ENCODE peak calls at places on chromosomes 12 and 14, in nine cellular contexts. P is HEK293T; W is AG20443; Y is A172; X is effector memory CD8-positive, alpha-beta T cell; L is adipocyte; V is T-helper 2 cell; N is neuronal stem cell; J is H1. R is an unnamed sample.

GRCh38 chr12:132525833-132526455 is 36.0 kb downstream of the FBRSL1 start:
- DNase-seq in N (no peak), P (no peak), J (no peak), L (no peak), W (no peak), V (no peak), X (no peak), Y (no peak), R (no peak)

GRCh38 chr12:127143020-127143419 is 1124.0 kb upstream of the TMEM132C start:
- DNase-seq in W (no peak), L (no peak), J (peak; percentile 62), Y (no peak), V (no peak), P (no peak), X (no peak), N (peak; percentile 26), R (no peak)

GRCh38 chr14:29734732-29735131 is 192.9 kb downstream of the PRKD1 start:
- DNase-seq in V (no peak), W (no peak), N (no peak), J (no peak), P (no peak), Y (no peak), L (no peak), X (no peak), R (no peak)

GRCh38 chr14:103109789-103110415 is 13.4 kb upstream of the TNFAIP2 start:
- DNase-seq in N (no peak), J (peak; percentile 66), X (no peak), L (no peak), V (no peak), P (no peak), W (peak; percentile 84), Y (peak; percentile 90), R (peak; percentile 60)

GRCh38 chr12:81141220-81141619 is 63.3 kb downstream of the ACSS3 start:
- DNase-seq in P (no peak), W (no peak), Y (no peak), J (no peak), L (peak; percentile 1), X (no peak), N (no peak), V (no peak), R (no peak)

GRCh38 chr12:8449293-8449944 is 6.3 kb upstream of the CLEC6A start:
- DNase-seq in N (no peak), P (no peak), Y (no peak), W (no peak), V (no peak), X (no peak), L (no peak), J (no peak), R (no peak)

GRCh38 chr12:57459750-57460400 is at the start of gene GLI1:
- DNase-seq in P (no peak), V (no peak), N (no peak), W (peak; percentile 70), X (no peak), Y (no peak), J (no peak), L (peak; percentile 74), R (no peak)

GRCh38 chr14:104102282-104102914 is 16.9 kb downstream of the ASPG start:
- DNase-seq in V (no peak), P (no peak), W (no peak), N (no peak), Y (no peak), J (no peak), L (no peak), X (no peak), R (no peak)

GRCh38 chr14:57480044-57480443 is 13.6 kb downstream of the CCDC198 start:
- DNase-seq in L (peak; percentile 42), J (no peak), N (no peak), Y (peak; percentile 30), P (no peak), X (no peak), V (no peak), W (no peak), R (no peak)

GRCh38 chr14:81265641-81266169 is 44.9 kb upstream of the GTF2A1 start:
- DNase-seq in Y (no peak), V (no peak), L (no peak), W (no peak), P (no peak), X (no peak), N (no peak), J (no peak), R (no peak)

GRCh38 chr14:69079747-69080146 is 73.2 kb downstream of the DCAF5 start:
- DNase-seq in X (no peak), L (no peak), W (no peak), V (no peak), P (no peak), Y (no peak), N (no peak), J (no peak), R (no peak)

GRCh38 chr12:67774983-67775587 is 126.5 kb downstream of the DYRK2 start:
- DNase-seq in J (no peak), Y (no peak), L (no peak), X (no peak), N (no peak), V (no peak), W (no peak), P (no peak), R (no peak)

GRCh38 chr14:25406818-25407217 is 356.9 kb upstream of the STXBP6 start:
- DNase-seq in Y (no peak), P (peak; percentile 39), X (no peak), J (peak; percentile 61), L (peak; percentile 55), W (peak; percentile 11), N (peak; percentile 56), V (no peak), R (no peak)

GRCh38 chr12:72346331-72346944 is 74.3 kb downstream of the TRHDE start:
- DNase-seq in P (peak; percentile 55), L (peak; percentile 92), Y (peak; percentile 67), V (peak; percentile 43), J (peak; percentile 83), N (peak; percentile 80), W (peak; percentile 45), X (no peak), R (peak; percentile 86)

GRCh38 chr12:105943525-105943924 is 195.2 kb downstream of the NUAK1 start:
- DNase-seq in N (no peak), V (no peak), L (no peak), J (no peak), P (no peak), Y (no peak), W (no peak), X (no peak), R (no peak)

GRCh38 chr12:20212658-20213387 is 155.5 kb upstream of the PDE3A start:
- DNase-seq in L (peak; percentile 99), P (peak; percentile 58), V (no peak), Y (peak; percentile 93), J (peak; percentile 54), X (no peak), N (peak; percentile 96), W (peak; percentile 93), R (peak; percentile 62)

GRCh38 chr14:99296517-99296916 is 24.5 kb upstream of the BCL11B start:
- DNase-seq in W (no peak), Y (no peak), X (no peak), J (peak; percentile 49), V (no peak), N (no peak), P (no peak), L (no peak), R (no peak)

GRCh38 chr12:107847830-107848229 is 73.3 kb downstream of the ASCL4 start:
- DNase-seq in W (no peak), P (no peak), V (no peak), L (no peak), Y (no peak), J (no peak), N (no peak), X (no peak), R (no peak)

GRCh38 chr12:106724934-106725333 is 49.5 kb upstream of the RIC8B start:
- DNase-seq in X (no peak), V (no peak), P (peak; percentile 30), J (no peak), N (no peak), Y (no peak), W (no peak), L (no peak), R (no peak)

GRCh38 chr14:68636597-68636996 is 156.3 kb downstream of the ZFP36L1 start:
- DNase-seq in L (no peak), J (peak; percentile 16), P (no peak), V (no peak), X (no peak), Y (no peak), W (no peak), N (no peak), R (no peak)

GRCh38 chr14:105533391-105533790 is 7.0 kb downstream of the TMEM121 start:
- DNase-seq in W (no peak), L (no peak), J (no peak), Y (no peak), N (no peak), V (no peak), P (no peak), X (no peak), R (no peak)

GRCh38 chr14:23941669-23942068 is 11.9 kb upstream of the DHRS4 start:
- DNase-seq in Y (no peak), W (no peak), N (no peak), X (no peak), P (no peak), J (no peak), V (no peak), L (no peak), R (no peak)

GRCh38 chr14:105026789-105027563 is 6.1 kb upstream of the CDCA4 start:
- DNase-seq in J (no peak), L (no peak), Y (peak; percentile 84), N (no peak), V (peak; percentile 78), W (no peak), X (no peak), P (no peak), R (no peak)

GRCh38 chr12:116015525-116015924 is 262.0 kb downstream of the MED13L start:
- DNase-seq in J (no peak), V (peak; percentile 57), Y (peak; percentile 22), P (peak; percentile 16), X (no peak), N (no peak), W (peak; percentile 55), L (peak; percentile 88), R (peak; percentile 10)

GRCh38 chr12:106586535-106586802 is 3.7 kb downstream of the RFX4 start:
- DNase-seq in P (no peak), Y (no peak), W (no peak), L (no peak), V (no peak), J (no peak), N (no peak), X (no peak), R (no peak)

GRCh38 chr14:30614155-30614554 is 8.0 kb upstream of the SCFD1 start:
- DNase-seq in N (no peak), V (no peak), Y (no peak), L (no peak), J (no peak), W (no peak), P (no peak), X (no peak), R (no peak)

GRCh38 chr12:7712841-7713442 is 1.7 kb downstream of the DPPA3 start:
- DNase-seq in W (no peak), J (peak; percentile 53), Y (no peak), L (no peak), X (no peak), P (no peak), N (no peak), V (no peak), R (no peak)

GRCh38 chr14:92088494-92088893 is 17.9 kb downstream of the ATXN3 start:
- DNase-seq in P (no peak), L (no peak), V (no peak), J (no peak), X (no peak), Y (no peak), W (no peak), N (no peak), R (no peak)

GRCh38 chr12:16076553-16076952 is 165.4 kb downstream of the DERA start:
- DNase-seq in W (peak; percentile 29), X (no peak), Y (peak; percentile 4), N (peak; percentile 24), L (peak; percentile 2), J (no peak), V (peak; percentile 17), P (peak; percentile 32), R (no peak)

GRCh38 chr14:29810657-29811056 is 117.0 kb downstream of the PRKD1 start:
- DNase-seq in V (no peak), Y (peak; percentile 2), L (peak; percentile 77), W (peak; percentile 20), X (no peak), P (no peak), N (no peak), J (no peak), R (peak; percentile 38)

GRCh38 chr14:34374998-34375740 is 86.9 kb downstream of the SPTSSA start:
- DNase-seq in N (no peak), P (no peak), X (no peak), W (no peak), L (no peak), J (no peak), V (no peak), Y (no peak), R (no peak)